ENCODE peak calls at places on chromosome 18, in five cellular contexts. K, D, R, X and T are unnamed samples.

GRCh38 chr18:24704921-24705620 is 244.6 kb downstream of the HRH4 start:
- DNase-seq in K (no peak), D (no peak), R (no peak), X (no peak), T (no peak)

GRCh38 chr18:56770873-56771272 is 119.7 kb downstream of the WDR7 start:
- DNase-seq in K (no peak), D (no peak), R (no peak), X (no peak), T (no peak)

GRCh38 chr18:79940126-79940813 is 11.2 kb downstream of the SLC66A2 start:
- DNase-seq in K (no peak), D (no peak), R (no peak), X (no peak), T (no peak)

GRCh38 chr18:36314098-36314497 is 16.6 kb downstream of the FHOD3 start:
- DNase-seq in K (no peak), D (no peak), R (no peak), X (peak), T (no peak)

GRCh38 chr18:36809590-36810381 is 19.0 kb downstream of the TPGS2 start:
- DNase-seq in K (peak), D (no peak), R (peak), X (peak), T (no peak)

GRCh38 chr18:66682855-66683322 is 79.0 kb upstream of the CDH19 start:
- DNase-seq in K (peak), D (no peak), R (peak), X (peak), T (no peak)

GRCh38 chr18:68448736-68449135 is 266.2 kb downstream of the TMX3 start:
- DNase-seq in K (no peak), D (no peak), R (no peak), X (peak), T (no peak)

GRCh38 chr18:64407606-64408005 is 258.7 kb upstream of the LINC00305 start:
- DNase-seq in K (no peak), D (no peak), R (no peak), X (no peak), T (peak)

GRCh38 chr18:23671564-23671963 is 8.9 kb upstream of the ANKRD29 start:
- DNase-seq in K (no peak), D (no peak), R (no peak), X (no peak), T (no peak)

GRCh38 chr18:21735452-21736015 is 5.1 kb upstream of the MIB1 start:
- DNase-seq in K (no peak), D (no peak), R (no peak), X (peak), T (no peak)

GRCh38 chr18:31684279-31685096 is at the start of gene B4GALT6:
- DNase-seq in K (peak), D (no peak), R (no peak), X (peak), T (peak)

GRCh38 chr18:21444465-21445023 is 156.0 kb downstream of the ESCO1 start:
- DNase-seq in K (peak), D (no peak), R (peak), X (peak), T (peak)

GRCh38 chr18:37394610-37394965 is 171.0 kb downstream of the CELF4 start:
- DNase-seq in K (no peak), D (no peak), R (no peak), X (no peak), T (no peak)

GRCh38 chr18:5622905-5623304 is 79.1 kb upstream of the EPB41L3 start:
- DNase-seq in K (no peak), D (no peak), R (no peak), X (peak), T (no peak)

GRCh38 chr18:7059276-7059675 is 58.3 kb downstream of the LAMA1 start:
- DNase-seq in K (no peak), D (no peak), R (no peak), X (no peak), T (no peak)

GRCh38 chr18:49757513-49758262 is 55.6 kb downstream of the ACAA2 start:
- DNase-seq in K (no peak), D (no peak), R (no peak), X (no peak), T (no peak)

GRCh38 chr18:45084207-45084606 is 403.5 kb downstream of the SETBP1 start:
- DNase-seq in K (no peak), D (no peak), R (no peak), X (no peak), T (no peak)

GRCh38 chr18:35415511-35416427 is 38.6 kb upstream of the ZNF396 start:
- DNase-seq in K (peak), D (no peak), R (peak), X (peak), T (no peak)

GRCh38 chr18:69400253-69400975 is at the start of gene DOK6:
- DNase-seq in K (peak), D (no peak), R (peak), X (peak), T (peak)

GRCh38 chr18:78774741-78775141 is 204.9 kb upstream of the SALL3 start:
- DNase-seq in K (no peak), D (no peak), R (no peak), X (no peak), T (no peak)

GRCh38 chr18:33074125-33074524 is 301.3 kb upstream of the KLHL14 start:
- DNase-seq in K (no peak), D (no peak), R (no peak), X (no peak), T (no peak)

GRCh38 chr18:43525149-43525548 is 247.9 kb upstream of the SYT4 start:
- DNase-seq in K (no peak), D (no peak), R (no peak), X (no peak), T (no peak)

GRCh38 chr18:58605027-58606020 is 23.6 kb downstream of the ALPK2 start:
- DNase-seq in K (no peak), D (no peak), R (no peak), X (peak), T (no peak)

GRCh38 chr18:8904316-8904715 is 198.2 kb upstream of the NDUFV2 start:
- DNase-seq in K (no peak), D (no peak), R (no peak), X (no peak), T (no peak)

GRCh38 chr18:39462436-39462835 is 1896.8 kb upstream of the CELF4 start:
- DNase-seq in K (no peak), D (no peak), R (no peak), X (peak), T (no peak)

GRCh38 chr18:8705941-8706544 is 687 bp downstream of the MTCL1 start:
- DNase-seq in K (no peak), D (no peak), R (no peak), X (no peak), T (no peak)

GRCh38 chr18:80009661-80010550 is 21.5 kb upstream of the TXNL4A start:
- DNase-seq in K (no peak), D (no peak), R (no peak), X (peak), T (no peak)

GRCh38 chr18:63107931-63108330 is 211.6 kb downstream of the BCL2 start:
- DNase-seq in K (no peak), D (no peak), R (no peak), X (no peak), T (no peak)

GRCh38 chr18:50151876-50152275 is 43.1 kb downstream of the MYO5B start:
- DNase-seq in K (no peak), D (no peak), R (no peak), X (peak), T (no peak)

GRCh38 chr18:12406376-12407111 is 1.2 kb upstream of the PRELID3A start:
- DNase-seq in K (no peak), D (no peak), R (no peak), X (no peak), T (no peak)

GRCh38 chr18:48649231-48649630 is 110.4 kb downstream of the CTIF start:
- DNase-seq in K (no peak), D (no peak), R (no peak), X (no peak), T (peak)

GRCh38 chr18:66607632-66608031 is 3.7 kb upstream of the CDH19 start:
- DNase-seq in K (no peak), D (no peak), R (no peak), X (no peak), T (no peak)

GRCh38 chr18:57951999-57952774 is 91.8 kb upstream of the NEDD4L start:
- DNase-seq in K (no peak), D (no peak), R (no peak), X (no peak), T (no peak)

GRCh38 chr18:13500891-13501887 is 225.2 kb downstream of the FAM210A start:
- DNase-seq in K (no peak), D (no peak), R (peak), X (peak), T (peak)

GRCh38 chr18:58024139-58024538 is 19.9 kb upstream of the NEDD4L start:
- DNase-seq in K (no peak), D (no peak), R (no peak), X (no peak), T (no peak)

GRCh38 chr18:65761636-65762310 is 11.0 kb downstream of the CDH7 start:
- DNase-seq in K (no peak), D (no peak), R (no peak), X (no peak), T (no peak)

GRCh38 chr18:74679679-74680076 is 82.0 kb downstream of the ZNF407 start:
- DNase-seq in K (no peak), D (no peak), R (no peak), X (no peak), T (no peak)